ENCODE peak calls at places on chromosomes 16 and 17, in four cellular contexts. R is fibroblast of mammary gland, O is mucosa of descending colon, M is left lung. H is an unnamed sample.

GRCh38 chr17:80192268-80192667 is 22.4 kb downstream of the CARD14 start:
- DNase-seq in R (no peak), O (no peak), M (no peak), H (peak)

GRCh38 chr17:60127068-60128064 is 22.4 kb upstream of the CA4 start:
- DNase-seq in R (no peak), O (no peak), M (no peak), H (no peak)

GRCh38 chr17:68509151-68510057 is 2.8 kb upstream of the PRKAR1A start:
- DNase-seq in R (no peak), O (peak), M (peak), H (no peak)

GRCh38 chr17:50829336-50829735 is 6.0 kb upstream of the WFIKKN2 start:
- DNase-seq in R (no peak), O (no peak), M (no peak), H (no peak)

GRCh38 chr16:89363621-89364393 is 126.6 kb downstream of the ANKRD11 start:
- DNase-seq in R (peak), O (no peak), M (no peak), H (peak)

GRCh38 chr17:55996826-55997225 is 156.4 kb upstream of the ANKFN1 start:
- DNase-seq in R (peak), O (no peak), M (no peak), H (no peak)

GRCh38 chr17:7196651-7197050 is 17.5 kb upstream of the ASGR1 start:
- DNase-seq in R (no peak), O (no peak), M (no peak), H (no peak)

GRCh38 chr17:7241783-7242716 is at the start of gene GABARAP:
- DNase-seq in R (peak), O (peak), M (peak), H (peak)

GRCh38 chr17:82970818-82971610 is 108.4 kb upstream of the METRNL start:
- DNase-seq in R (no peak), O (peak), M (no peak), H (no peak)

GRCh38 chr16:50879873-50880695 is 138.2 kb downstream of the CYLD start:
- DNase-seq in R (no peak), O (no peak), M (peak), H (no peak)

GRCh38 chr16:66617010-66617434 is 12.5 kb downstream of the CMTM3 start:
- DNase-seq in R (peak), O (no peak), M (no peak), H (no peak)

GRCh38 chr16:12341966-12342365 is 365.4 kb downstream of the SNX29 start:
- DNase-seq in R (peak), O (no peak), M (no peak), H (no peak)

GRCh38 chr17:44785921-44786320 is 27.1 kb downstream of the ADAM11 start:
- DNase-seq in R (no peak), O (peak), M (no peak), H (no peak)

GRCh38 chr17:64218066-64218465 is 45.0 kb downstream of the TEX2 start:
- DNase-seq in R (no peak), O (no peak), M (no peak), H (no peak)

GRCh38 chr17:68771867-68772515 is 170.8 kb upstream of the FAM20A start:
- DNase-seq in R (peak), O (no peak), M (no peak), H (peak)

GRCh38 chr17:57068222-57068658 is 16.8 kb upstream of the AKAP1 start:
- DNase-seq in R (no peak), O (no peak), M (no peak), H (no peak)

GRCh38 chr16:85640254-85640558 is 27.1 kb downstream of the GSE1 start:
- DNase-seq in R (no peak), O (no peak), M (peak), H (no peak)

GRCh38 chr17:50660887-50661345 is 26.2 kb downstream of the ABCC3 start:
- DNase-seq in R (no peak), O (no peak), M (peak), H (no peak)

GRCh38 chr17:21200590-21201301 is 13.2 kb downstream of the TMEM11 start:
- DNase-seq in R (no peak), O (no peak), M (no peak), H (no peak)

GRCh38 chr16:66928702-66929388 is 3.5 kb upstream of the RRAD start:
- DNase-seq in R (peak), O (no peak), M (no peak), H (peak)

GRCh38 chr17:13306310-13306962 is 288.6 kb upstream of the ELAC2 start:
- DNase-seq in R (peak), O (no peak), M (no peak), H (peak)

GRCh38 chr17:47012457-47012856 is 33.4 kb upstream of the RPRML start:
- DNase-seq in R (no peak), O (no peak), M (no peak), H (no peak)

GRCh38 chr16:29760567-29761279 is 14.9 kb upstream of the C16orf54 start:
- DNase-seq in R (no peak), O (no peak), M (no peak), H (no peak)

GRCh38 chr17:55588858-55589257 is 77.6 kb upstream of the SMIM36 start:
- DNase-seq in R (peak), O (no peak), M (no peak), H (no peak)

GRCh38 chr17:20184977-20185619 is 175.9 kb downstream of the SPECC1 start:
- DNase-seq in R (no peak), O (no peak), M (no peak), H (no peak)

GRCh38 chr16:20956319-20956718 is 55.7 kb downstream of the LYRM1 start:
- DNase-seq in R (peak), O (no peak), M (no peak), H (peak)

GRCh38 chr17:7932483-7932891 is 481 bp downstream of the CNTROB start:
- DNase-seq in R (peak), O (no peak), M (no peak), H (peak)

GRCh38 chr17:41633498-41634197 is 9.3 kb upstream of the KRT17 start:
- DNase-seq in R (no peak), O (no peak), M (peak), H (no peak)

GRCh38 chr17:61345081-61345480 is 54.6 kb upstream of the TBX2 start:
- DNase-seq in R (no peak), O (no peak), M (no peak), H (no peak)

GRCh38 chr17:19470529-19471261 is 59.7 kb downstream of the RNF112 start:
- DNase-seq in R (peak), O (peak), M (no peak), H (peak)

GRCh38 chr16:58177347-58177710 is 20.6 kb downstream of the CSNK2A2 start:
- DNase-seq in R (no peak), O (no peak), M (no peak), H (no peak)

GRCh38 chr16:58948244-58948643 is 214.1 kb upstream of the GOT2 start:
- DNase-seq in R (no peak), O (no peak), M (no peak), H (no peak)

GRCh38 chr16:23941025-23941424 is 105.2 kb downstream of the PRKCB start:
- DNase-seq in R (no peak), O (no peak), M (no peak), H (no peak)

GRCh38 chr16:30659507-30660423 is 1.5 kb downstream of the FBRS start:
- DNase-seq in R (no peak), O (peak), M (peak), H (peak)

DNA sequence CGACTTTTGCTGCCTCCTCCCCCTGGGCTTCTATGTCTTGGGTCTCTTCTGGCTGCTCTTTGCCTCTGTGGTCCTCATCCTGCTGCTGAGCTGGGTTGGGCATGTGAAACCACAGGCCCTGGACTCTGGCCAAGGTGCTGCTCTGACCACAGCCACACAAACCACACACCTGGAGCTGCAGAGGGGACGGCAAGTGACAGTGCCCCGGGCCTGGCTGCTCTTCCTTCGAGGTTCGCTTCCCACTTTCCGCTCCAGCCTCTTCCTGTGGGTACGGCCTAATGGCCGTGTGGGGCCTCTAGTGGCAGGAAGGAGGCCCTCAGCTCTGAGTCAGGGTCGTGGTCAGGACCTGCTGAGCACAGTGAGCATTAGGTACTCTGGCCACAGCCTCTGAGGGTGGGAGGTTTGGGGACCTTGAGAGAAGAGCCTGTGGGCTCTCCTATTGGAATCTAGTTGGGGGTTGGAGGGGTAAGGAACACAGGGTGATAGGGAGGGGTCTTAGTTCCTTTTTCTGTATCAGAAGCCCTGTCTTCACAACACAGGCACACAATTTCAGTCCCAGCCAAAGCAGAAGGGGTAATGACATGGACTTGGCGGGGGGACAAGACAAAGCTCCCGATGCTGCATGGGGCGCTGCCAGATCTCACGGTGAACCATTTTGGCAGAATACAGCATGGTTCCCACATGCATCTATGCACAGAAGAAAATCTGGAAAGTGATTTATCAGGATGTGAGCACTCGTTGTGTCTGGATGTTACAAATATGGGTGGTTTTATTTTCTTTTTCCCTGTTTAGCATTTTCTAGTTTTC is 2.3 kb downstream of the GP1BA start:
- DNase-seq in R (peak), O (peak), M (peak), H (peak)
- TF ChIP-seq CTCF in R (peak), O (no peak), M (no peak), H (peak)

GRCh38 chr17:67359960-67360817 is 6.2 kb downstream of the PSMD12 start:
- DNase-seq in R (peak), O (no peak), M (no peak), H (peak)
- TF ChIP-seq CTCF in R (peak), O (no peak), M (no peak), H (peak)

DNA sequence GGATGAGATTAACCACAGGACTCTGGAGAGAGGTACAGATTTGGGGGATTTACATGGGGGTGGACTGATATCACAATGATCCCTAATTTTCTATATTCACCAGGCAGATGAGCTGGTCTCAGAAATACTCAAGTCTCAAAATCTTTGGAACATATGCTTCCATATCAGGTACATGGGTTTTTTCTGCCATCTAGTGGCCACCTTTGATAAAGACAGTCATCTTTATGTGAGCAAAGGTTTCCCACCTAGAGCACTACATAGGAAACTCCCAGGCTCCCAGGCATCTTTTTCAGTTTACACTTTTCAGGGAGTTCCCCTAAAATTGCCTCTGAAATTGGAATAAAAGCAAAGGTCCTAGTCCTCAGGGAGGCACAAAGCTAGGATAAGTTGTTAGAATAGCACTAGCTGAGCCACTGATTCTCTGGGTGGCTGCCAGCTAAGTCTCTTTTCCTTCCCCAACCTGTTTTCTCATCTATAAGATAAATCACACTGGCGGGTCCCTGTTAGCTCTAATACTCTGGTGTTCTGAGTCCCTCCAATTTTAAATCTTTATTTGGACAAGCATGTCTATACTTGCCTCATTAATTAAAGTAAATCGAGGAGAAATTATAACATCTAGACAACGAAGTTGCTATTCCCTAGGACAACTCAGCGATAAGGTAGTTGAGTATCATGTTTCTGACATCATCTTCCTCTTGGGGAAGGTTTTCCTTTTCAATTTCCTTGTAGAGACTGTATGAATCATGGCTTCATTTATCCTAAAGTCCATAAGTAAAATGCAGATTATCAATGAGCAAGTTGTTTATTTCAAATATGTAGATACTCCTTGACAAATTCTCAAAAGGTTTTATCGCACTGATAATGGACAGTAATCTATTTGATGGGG is 19.0 kb upstream of the MON1B start:
- DNase-seq in R (peak), O (no peak), M (no peak), H (peak)
- TF ChIP-seq CTCF in R (peak), O (peak), M (peak), H (peak)

GRCh38 chr16:4615389-4616046 is 830 bp upstream of the UBALD1 start:
- DNase-seq in R (no peak), O (peak), M (no peak), H (no peak)

GRCh38 chr16:4613636-4614570 is 785 bp downstream of the UBALD1 start:
- DNase-seq in R (peak), O (no peak), M (peak), H (peak)

GRCh38 chr16:4617880-4618279 is 3.2 kb upstream of the UBALD1 start:
- DNase-seq in R (no peak), O (no peak), M (no peak), H (no peak)

GRCh38 chr16:4614571-4615388 is at the start of gene UBALD1:
- DNase-seq in R (peak), O (peak), M (peak), H (peak)

DNA sequence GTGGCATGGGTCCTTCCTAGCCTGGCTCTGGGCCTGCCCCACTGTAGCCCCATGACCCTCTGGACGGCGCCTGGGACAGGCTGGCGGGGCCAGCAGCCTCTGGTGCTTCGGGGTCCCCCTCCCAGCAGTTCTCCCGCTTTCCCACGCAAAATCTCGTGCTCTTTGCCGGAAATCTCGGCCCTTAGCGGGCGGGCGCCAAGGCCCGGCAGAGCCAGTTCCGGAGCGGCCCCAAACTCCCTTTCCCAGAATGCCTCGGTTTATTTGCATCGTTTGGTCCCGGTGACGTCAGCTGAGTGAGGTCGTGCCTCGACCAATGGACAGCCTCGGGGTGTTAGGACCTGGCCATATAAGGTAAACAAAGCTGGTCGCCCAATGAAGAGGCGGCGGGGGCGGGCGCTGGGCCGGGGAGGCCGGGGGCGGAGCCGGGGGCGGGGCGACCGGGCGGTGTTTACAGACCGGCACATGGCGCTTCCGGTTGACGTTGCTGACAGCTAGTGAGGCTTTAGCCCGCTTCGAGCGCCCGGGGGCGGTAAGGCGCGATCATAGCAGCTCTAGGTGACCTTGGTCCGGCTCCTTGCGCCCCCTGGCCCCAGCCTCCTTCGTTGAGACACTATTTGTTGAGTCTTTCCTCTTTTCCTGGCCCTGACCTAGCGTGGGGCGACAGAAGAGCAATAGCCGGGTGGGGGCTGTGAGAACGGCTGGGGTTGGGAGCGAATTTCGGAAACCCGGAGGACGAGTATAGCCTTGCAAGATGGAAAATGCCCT is 1.5 kb upstream of the UBALD1 start:
- DNase-seq in R (peak), O (peak), M (peak), H (peak)
- TF ChIP-seq CTCF in R (peak), O (peak), M (no peak), H (peak)

GRCh38 chr16:68328860-68329370 is 18.1 kb downstream of the PRMT7 start:
- DNase-seq in R (no peak), O (no peak), M (no peak), H (no peak)
- TF ChIP-seq CTCF in R (no peak), O (no peak), M (no peak), H (no peak)

GRCh38 chr17:74147436-74147835 is 56.0 kb upstream of the RPL38 start:
- DNase-seq in R (no peak), O (no peak), M (no peak), H (no peak)
- TF ChIP-seq CTCF in R (no peak), O (no peak), M (no peak), H (no peak)

DNA sequence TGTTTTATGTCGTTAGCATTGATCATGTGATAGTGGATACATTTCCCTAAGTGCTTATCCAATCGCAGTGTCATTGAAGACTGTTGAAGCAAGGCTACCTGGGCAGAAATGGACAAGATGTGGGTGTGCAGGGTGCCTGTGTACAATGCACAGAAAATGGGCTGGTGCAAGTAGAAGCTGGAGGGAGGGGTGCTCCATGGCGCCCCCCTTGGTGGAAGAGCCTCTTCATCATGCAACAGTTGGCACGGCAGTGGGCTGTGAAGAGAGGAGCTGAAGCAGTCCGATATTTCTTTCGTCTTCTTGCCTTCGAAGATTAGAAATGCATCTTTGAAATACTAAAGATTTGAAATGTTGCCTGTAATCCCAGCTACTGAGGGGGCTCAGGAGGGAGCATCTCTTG is 100.5 kb downstream of the PLCG2 start:
- DNase-seq in R (no peak), O (no peak), M (no peak), H (no peak)
- TF ChIP-seq CTCF in R (no peak), O (no peak), M (no peak), H (peak)

DNA sequence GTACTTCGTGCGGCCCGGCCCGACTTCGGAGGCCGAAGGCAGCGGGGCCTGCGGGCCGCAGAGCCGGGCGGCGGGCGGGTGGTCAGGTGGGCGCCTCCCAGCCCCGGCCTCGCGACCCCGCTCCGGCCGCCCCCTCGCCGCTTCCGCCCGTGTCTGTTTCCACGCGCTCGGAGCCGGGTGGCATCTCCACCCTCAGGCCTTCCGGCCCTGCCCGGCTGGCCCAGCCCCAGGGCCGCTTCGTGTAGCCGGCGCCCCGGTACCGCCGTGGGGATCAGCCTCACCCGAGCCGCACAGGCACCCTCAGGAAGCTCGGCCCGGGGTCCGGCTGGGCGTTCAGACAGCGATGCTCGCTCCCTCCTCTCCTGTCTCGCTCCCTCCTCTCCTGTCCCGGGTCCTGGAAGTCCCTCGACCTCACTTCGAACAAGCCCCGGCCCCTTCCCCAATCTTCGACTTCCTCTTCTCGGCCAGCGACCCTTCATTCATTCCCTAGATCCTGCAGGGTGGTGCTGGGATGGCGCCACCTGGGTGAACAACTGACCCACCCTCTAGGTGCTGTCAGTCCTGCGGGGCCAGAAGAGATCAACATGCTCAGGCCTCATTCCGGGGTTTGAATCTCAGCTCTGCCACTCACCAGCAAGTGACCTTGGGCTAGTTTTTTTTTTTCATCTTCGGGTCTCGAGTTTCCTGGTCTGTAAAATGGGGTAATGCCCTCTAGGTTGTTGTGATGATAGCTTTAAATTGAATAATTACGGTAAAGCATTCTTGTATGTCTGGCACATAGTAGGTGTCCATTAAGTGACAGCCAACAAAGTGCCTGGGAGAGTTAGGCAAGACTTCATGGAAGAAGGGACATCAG is 611 bp downstream of the VPS4A start:
- DNase-seq in R (no peak), O (peak), M (peak), H (peak)
- TF ChIP-seq CTCF in R (peak), O (no peak), M (no peak), H (peak)